ENCODE peak calls at places on chromosomes 6 and 20, in ten cellular contexts. One of them, this sample, is unnamed.

GRCh38 chr6:144219056-144219685 is 66.0 kb upstream of the UTRN start:
- DNase-seq in CD4-positive, alpha-beta T cell: no peak
- DNase-seq in activated B cell treated with CpG ODN at 0.5 μM for 24 hours: no peak
- DNase-seq in neural progenitor cell: peak
- DNase-seq in HFFc6: peak
- DNase-seq in right lobe of liver: no peak
- DNase-seq in lower leg skin: no peak
- DNase-seq in psoas muscle: no peak
- DNase-seq in ovary: no peak
- DNase-seq in astrocyte of the spinal cord: peak
- DNase-seq in this sample: peak

GRCh38 chr20:62782893-62783278 is 13.4 kb upstream of the MRGBP start:
- DNase-seq in HFFc6: no peak
- DNase-seq in psoas muscle: no peak
- DNase-seq in ovary: peak
- DNase-seq in astrocyte of the spinal cord: no peak
- DNase-seq in activated B cell treated with CpG ODN at 0.5 μM for 24 hours: no peak
- DNase-seq in right lobe of liver: no peak
- DNase-seq in CD4-positive, alpha-beta T cell: no peak
- DNase-seq in neural progenitor cell: no peak
- DNase-seq in lower leg skin: no peak
- DNase-seq in this sample: no peak

GRCh38 chr6:5763871-5764270 is 242.9 kb downstream of the NRN1 start:
- DNase-seq in CD4-positive, alpha-beta T cell: no peak
- DNase-seq in activated B cell treated with CpG ODN at 0.5 μM for 24 hours: no peak
- DNase-seq in psoas muscle: no peak
- DNase-seq in astrocyte of the spinal cord: peak
- DNase-seq in HFFc6: no peak
- DNase-seq in lower leg skin: peak
- DNase-seq in ovary: no peak
- DNase-seq in right lobe of liver: no peak
- DNase-seq in neural progenitor cell: no peak
- DNase-seq in this sample: no peak

GRCh38 chr6:41452763-41453162 is 93.4 kb upstream of the FOXP4 start:
- DNase-seq in astrocyte of the spinal cord: no peak
- DNase-seq in psoas muscle: no peak
- DNase-seq in CD4-positive, alpha-beta T cell: no peak
- DNase-seq in neural progenitor cell: no peak
- DNase-seq in right lobe of liver: no peak
- DNase-seq in lower leg skin: no peak
- DNase-seq in activated B cell treated with CpG ODN at 0.5 μM for 24 hours: no peak
- DNase-seq in ovary: no peak
- DNase-seq in HFFc6: no peak
- DNase-seq in this sample: no peak

GRCh38 chr6:168124921-168125320 is 45.9 kb upstream of the FRMD1 start:
- DNase-seq in activated B cell treated with CpG ODN at 0.5 μM for 24 hours: no peak
- DNase-seq in HFFc6: no peak
- DNase-seq in lower leg skin: peak
- DNase-seq in ovary: peak
- DNase-seq in right lobe of liver: no peak
- DNase-seq in neural progenitor cell: no peak
- DNase-seq in astrocyte of the spinal cord: no peak
- DNase-seq in psoas muscle: peak
- DNase-seq in CD4-positive, alpha-beta T cell: no peak
- DNase-seq in this sample: no peak

GRCh38 chr6:26155066-26155925 is 68.1 kb downstream of the HFE start:
- DNase-seq in astrocyte of the spinal cord: peak
- DNase-seq in activated B cell treated with CpG ODN at 0.5 μM for 24 hours: no peak
- DNase-seq in HFFc6: no peak
- DNase-seq in ovary: peak
- DNase-seq in psoas muscle: peak
- DNase-seq in neural progenitor cell: peak
- DNase-seq in lower leg skin: no peak
- DNase-seq in right lobe of liver: no peak
- DNase-seq in CD4-positive, alpha-beta T cell: no peak
- DNase-seq in this sample: no peak

GRCh38 chr20:36313476-36313875 is 7.3 kb downstream of the DLGAP4 start:
- DNase-seq in right lobe of liver: no peak
- DNase-seq in HFFc6: no peak
- DNase-seq in CD4-positive, alpha-beta T cell: no peak
- DNase-seq in astrocyte of the spinal cord: no peak
- DNase-seq in psoas muscle: peak
- DNase-seq in activated B cell treated with CpG ODN at 0.5 μM for 24 hours: no peak
- DNase-seq in lower leg skin: peak
- DNase-seq in ovary: no peak
- DNase-seq in neural progenitor cell: no peak
- DNase-seq in this sample: no peak

GRCh38 chr6:53520320-53520928 is 24.5 kb downstream of the GCLC start:
- DNase-seq in astrocyte of the spinal cord: no peak
- DNase-seq in HFFc6: no peak
- DNase-seq in ovary: no peak
- DNase-seq in lower leg skin: no peak
- DNase-seq in right lobe of liver: no peak
- DNase-seq in neural progenitor cell: no peak
- DNase-seq in psoas muscle: no peak
- DNase-seq in CD4-positive, alpha-beta T cell: no peak
- DNase-seq in activated B cell treated with CpG ODN at 0.5 μM for 24 hours: no peak
- DNase-seq in this sample: no peak

GRCh38 chr20:37205130-37205529 is 25.8 kb upstream of the MROH8 start:
- DNase-seq in activated B cell treated with CpG ODN at 0.5 μM for 24 hours: no peak
- DNase-seq in psoas muscle: no peak
- DNase-seq in astrocyte of the spinal cord: no peak
- DNase-seq in neural progenitor cell: peak
- DNase-seq in ovary: no peak
- DNase-seq in CD4-positive, alpha-beta T cell: no peak
- DNase-seq in lower leg skin: no peak
- DNase-seq in right lobe of liver: no peak
- DNase-seq in HFFc6: no peak
- DNase-seq in this sample: no peak

GRCh38 chr6:23266536-23266935 is 697.2 kb downstream of the HDGFL1 start:
- DNase-seq in neural progenitor cell: no peak
- DNase-seq in right lobe of liver: no peak
- DNase-seq in psoas muscle: no peak
- DNase-seq in activated B cell treated with CpG ODN at 0.5 μM for 24 hours: no peak
- DNase-seq in HFFc6: no peak
- DNase-seq in ovary: no peak
- DNase-seq in lower leg skin: no peak
- DNase-seq in astrocyte of the spinal cord: no peak
- DNase-seq in CD4-positive, alpha-beta T cell: no peak
- DNase-seq in this sample: no peak

GRCh38 chr20:43766917-43767316 is 40.1 kb upstream of the GTSF1L start:
- DNase-seq in psoas muscle: no peak
- DNase-seq in right lobe of liver: no peak
- DNase-seq in CD4-positive, alpha-beta T cell: no peak
- DNase-seq in activated B cell treated with CpG ODN at 0.5 μM for 24 hours: no peak
- DNase-seq in ovary: no peak
- DNase-seq in HFFc6: no peak
- DNase-seq in neural progenitor cell: no peak
- DNase-seq in astrocyte of the spinal cord: no peak
- DNase-seq in lower leg skin: no peak
- DNase-seq in this sample: no peak

GRCh38 chr6:133546098-133546497 is 304.9 kb downstream of the EYA4 start:
- DNase-seq in astrocyte of the spinal cord: peak
- DNase-seq in HFFc6: no peak
- DNase-seq in psoas muscle: no peak
- DNase-seq in lower leg skin: no peak
- DNase-seq in CD4-positive, alpha-beta T cell: no peak
- DNase-seq in neural progenitor cell: no peak
- DNase-seq in ovary: no peak
- DNase-seq in activated B cell treated with CpG ODN at 0.5 μM for 24 hours: no peak
- DNase-seq in right lobe of liver: no peak
- DNase-seq in this sample: no peak

GRCh38 chr6:118574051-118574865 is 26.2 kb downstream of the PLN start:
- DNase-seq in ovary: no peak
- DNase-seq in neural progenitor cell: peak
- DNase-seq in activated B cell treated with CpG ODN at 0.5 μM for 24 hours: no peak
- DNase-seq in right lobe of liver: no peak
- DNase-seq in astrocyte of the spinal cord: no peak
- DNase-seq in psoas muscle: no peak
- DNase-seq in lower leg skin: no peak
- DNase-seq in CD4-positive, alpha-beta T cell: no peak
- DNase-seq in HFFc6: no peak
- DNase-seq in this sample: no peak

GRCh38 chr6:118606858-118607257 is 44.5 kb downstream of the CEP85L start:
- DNase-seq in HFFc6: no peak
- DNase-seq in activated B cell treated with CpG ODN at 0.5 μM for 24 hours: no peak
- DNase-seq in neural progenitor cell: no peak
- DNase-seq in ovary: no peak
- DNase-seq in CD4-positive, alpha-beta T cell: no peak
- DNase-seq in right lobe of liver: no peak
- DNase-seq in lower leg skin: no peak
- DNase-seq in psoas muscle: no peak
- DNase-seq in astrocyte of the spinal cord: no peak
- DNase-seq in this sample: no peak

GRCh38 chr6:118581489-118581959 is 33.4 kb downstream of the PLN start:
- DNase-seq in lower leg skin: no peak
- DNase-seq in neural progenitor cell: no peak
- DNase-seq in activated B cell treated with CpG ODN at 0.5 μM for 24 hours: no peak
- DNase-seq in CD4-positive, alpha-beta T cell: no peak
- DNase-seq in HFFc6: peak
- DNase-seq in right lobe of liver: no peak
- DNase-seq in psoas muscle: peak
- DNase-seq in astrocyte of the spinal cord: peak
- DNase-seq in ovary: no peak
- DNase-seq in this sample: no peak

GRCh38 chr20:48634641-48635040 is 193.2 kb downstream of the PREX1 start:
- DNase-seq in neural progenitor cell: no peak
- DNase-seq in psoas muscle: peak
- DNase-seq in lower leg skin: no peak
- DNase-seq in right lobe of liver: peak
- DNase-seq in HFFc6: no peak
- DNase-seq in CD4-positive, alpha-beta T cell: no peak
- DNase-seq in astrocyte of the spinal cord: no peak
- DNase-seq in ovary: no peak
- DNase-seq in activated B cell treated with CpG ODN at 0.5 μM for 24 hours: no peak
- DNase-seq in this sample: no peak

GRCh38 chr6:106163446-106163965 is 77.4 kb downstream of the PRDM1 start:
- DNase-seq in HFFc6: peak
- DNase-seq in ovary: no peak
- DNase-seq in neural progenitor cell: peak
- DNase-seq in right lobe of liver: no peak
- DNase-seq in psoas muscle: no peak
- DNase-seq in CD4-positive, alpha-beta T cell: no peak
- DNase-seq in activated B cell treated with CpG ODN at 0.5 μM for 24 hours: peak
- DNase-seq in lower leg skin: no peak
- DNase-seq in astrocyte of the spinal cord: peak
- DNase-seq in this sample: no peak
- TF ChIP-seq CTCF in HFFc6: peak
- TF ChIP-seq CTCF in ovary: no peak
- TF ChIP-seq CTCF in neural progenitor cell: no peak
- TF ChIP-seq CTCF in right lobe of liver: no peak
- TF ChIP-seq CTCF in psoas muscle: no peak
- TF ChIP-seq CTCF in CD4-positive, alpha-beta T cell: no peak
- TF ChIP-seq CTCF in activated B cell treated with CpG ODN at 0.5 μM for 24 hours: no peak
- TF ChIP-seq CTCF in lower leg skin: no peak
- TF ChIP-seq CTCF in astrocyte of the spinal cord: no peak
- TF ChIP-seq CTCF in this sample: no peak

DNA sequence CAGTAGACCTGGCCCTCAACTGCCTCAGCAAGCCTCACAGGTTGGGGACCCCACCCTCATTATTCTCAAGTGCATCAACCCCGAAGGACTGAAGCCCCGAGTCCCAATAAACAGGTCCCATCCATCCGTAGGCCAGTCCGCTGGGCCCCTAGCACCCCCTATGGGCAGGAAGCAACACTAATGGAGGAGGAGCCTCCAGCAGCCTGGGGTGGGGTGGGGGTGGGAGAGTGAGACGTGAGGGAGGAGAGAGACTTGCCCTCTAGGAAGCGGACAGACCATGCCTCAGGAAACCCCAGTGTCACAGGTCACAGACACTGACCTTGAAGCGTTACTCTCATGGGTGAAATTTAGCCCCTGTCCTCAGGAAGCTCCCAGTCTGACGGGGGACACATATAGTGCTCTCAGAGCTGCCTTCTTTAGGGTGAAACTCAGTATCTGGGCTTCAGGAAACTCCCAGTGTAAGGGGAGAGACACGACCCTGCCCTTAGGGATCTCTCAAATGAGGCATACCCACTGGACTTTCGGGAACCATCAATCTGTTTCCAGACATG is 125.9 kb downstream of the MRPL14 start:
- DNase-seq in neural progenitor cell: peak
- DNase-seq in activated B cell treated with CpG ODN at 0.5 μM for 24 hours: no peak
- DNase-seq in lower leg skin: no peak
- DNase-seq in psoas muscle: peak
- DNase-seq in ovary: peak
- DNase-seq in astrocyte of the spinal cord: no peak
- DNase-seq in right lobe of liver: no peak
- DNase-seq in HFFc6: no peak
- DNase-seq in CD4-positive, alpha-beta T cell: no peak
- DNase-seq in this sample: no peak
- TF ChIP-seq CTCF in neural progenitor cell: peak
- TF ChIP-seq CTCF in activated B cell treated with CpG ODN at 0.5 μM for 24 hours: no peak
- TF ChIP-seq CTCF in lower leg skin: no peak
- TF ChIP-seq CTCF in psoas muscle: peak
- TF ChIP-seq CTCF in ovary: no peak
- TF ChIP-seq CTCF in astrocyte of the spinal cord: peak
- TF ChIP-seq CTCF in right lobe of liver: peak
- TF ChIP-seq CTCF in HFFc6: peak
- TF ChIP-seq CTCF in CD4-positive, alpha-beta T cell: no peak
- TF ChIP-seq CTCF in this sample: peak

DNA sequence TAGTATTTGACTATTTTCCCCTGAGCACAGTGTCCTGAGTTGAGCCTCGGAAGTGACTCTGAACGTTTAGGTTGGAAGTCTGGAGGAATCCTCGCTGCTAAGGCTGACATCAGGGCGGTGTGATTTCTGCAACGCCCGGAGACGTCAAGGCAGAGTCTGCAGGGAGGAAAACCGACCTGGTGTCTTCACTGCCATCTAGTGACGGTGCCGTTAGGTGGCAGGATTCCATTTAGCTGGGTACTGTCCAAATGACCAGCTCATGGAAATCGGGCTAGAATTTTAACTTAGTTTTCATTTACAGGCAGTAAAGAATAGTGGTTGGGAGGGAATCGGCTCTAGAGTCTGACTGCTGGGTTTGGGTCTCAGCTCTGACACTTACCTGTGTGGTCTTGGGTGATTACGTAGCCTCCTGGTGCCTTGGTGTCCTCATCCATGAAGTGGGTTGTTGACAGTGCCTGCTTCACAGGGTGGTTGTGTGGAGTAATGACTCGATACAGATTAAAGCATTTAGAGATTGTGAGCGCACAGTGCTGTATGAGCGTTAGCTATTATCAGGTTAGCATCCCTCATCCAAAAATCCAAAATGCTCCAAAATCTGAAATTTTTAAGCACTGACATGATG is 35.0 kb downstream of the FOXF2 start:
- DNase-seq in CD4-positive, alpha-beta T cell: no peak
- DNase-seq in neural progenitor cell: peak
- DNase-seq in ovary: no peak
- DNase-seq in lower leg skin: no peak
- DNase-seq in right lobe of liver: no peak
- DNase-seq in HFFc6: peak
- DNase-seq in activated B cell treated with CpG ODN at 0.5 μM for 24 hours: no peak
- DNase-seq in psoas muscle: no peak
- DNase-seq in astrocyte of the spinal cord: peak
- DNase-seq in this sample: peak
- TF ChIP-seq CTCF in CD4-positive, alpha-beta T cell: no peak
- TF ChIP-seq CTCF in neural progenitor cell: peak
- TF ChIP-seq CTCF in ovary: no peak
- TF ChIP-seq CTCF in lower leg skin: no peak
- TF ChIP-seq CTCF in right lobe of liver: peak
- TF ChIP-seq CTCF in HFFc6: peak
- TF ChIP-seq CTCF in activated B cell treated with CpG ODN at 0.5 μM for 24 hours: no peak
- TF ChIP-seq CTCF in psoas muscle: peak
- TF ChIP-seq CTCF in astrocyte of the spinal cord: peak
- TF ChIP-seq CTCF in this sample: peak

GRCh38 chr6:88359530-88360202 is 193.5 kb upstream of the CNR1 start:
- DNase-seq in ovary: no peak
- DNase-seq in astrocyte of the spinal cord: no peak
- DNase-seq in neural progenitor cell: peak
- DNase-seq in HFFc6: no peak
- DNase-seq in psoas muscle: no peak
- DNase-seq in right lobe of liver: no peak
- DNase-seq in activated B cell treated with CpG ODN at 0.5 μM for 24 hours: no peak
- DNase-seq in CD4-positive, alpha-beta T cell: no peak
- DNase-seq in lower leg skin: no peak
- DNase-seq in this sample: no peak
- TF ChIP-seq CTCF in ovary: no peak
- TF ChIP-seq CTCF in astrocyte of the spinal cord: no peak
- TF ChIP-seq CTCF in neural progenitor cell: peak
- TF ChIP-seq CTCF in HFFc6: no peak
- TF ChIP-seq CTCF in psoas muscle: no peak
- TF ChIP-seq CTCF in right lobe of liver: no peak
- TF ChIP-seq CTCF in activated B cell treated with CpG ODN at 0.5 μM for 24 hours: no peak
- TF ChIP-seq CTCF in CD4-positive, alpha-beta T cell: no peak
- TF ChIP-seq CTCF in lower leg skin: no peak
- TF ChIP-seq CTCF in this sample: no peak

This sample was measured in LNCaP clone FGC.